ENCODE peak calls at places on chromosomes 1 and 21, in six cellular contexts. One of them, this sample, is unnamed.

GRCh38 chr1:214216779-214217178 is 64.2 kb upstream of the SMYD2 start:
- DNase-seq in stimulated activated effector memory CD8-positive, alpha-beta T cell treated with anti-CD3 and anti-CD28 coated beads, Interleukin-12 subunit alpha, Interleukin-12 subunit beta, amount 100 ng/mL, for 72 hours: no peak
- DNase-seq in ELF-1: peak
- DNase-seq in NCI-H524 treated with DMSO at 0.1 percent for 48 hours: no peak
- DNase-seq in neural crest cell: no peak
- DNase-seq in stimulated activated CD4-positive, alpha-beta T cell treated with anti-CD3 and anti-CD28 coated beads, Interleukin-1b, Interleukin-23, amount 100 ng/mL, for 48 hours: no peak
- DNase-seq in this sample: no peak

GRCh38 chr21:15355066-15355465 is 290.3 kb upstream of the NRIP1 start:
- DNase-seq in stimulated activated effector memory CD8-positive, alpha-beta T cell treated with anti-CD3 and anti-CD28 coated beads, Interleukin-12 subunit alpha, Interleukin-12 subunit beta, amount 100 ng/mL, for 72 hours: no peak
- DNase-seq in ELF-1: no peak
- DNase-seq in NCI-H524 treated with DMSO at 0.1 percent for 48 hours: no peak
- DNase-seq in neural crest cell: no peak
- DNase-seq in stimulated activated CD4-positive, alpha-beta T cell treated with anti-CD3 and anti-CD28 coated beads, Interleukin-1b, Interleukin-23, amount 100 ng/mL, for 48 hours: no peak
- DNase-seq in this sample: no peak

GRCh38 chr1:223811634-223812101 is 34.1 kb downstream of the TP53BP2 start:
- DNase-seq in stimulated activated effector memory CD8-positive, alpha-beta T cell treated with anti-CD3 and anti-CD28 coated beads, Interleukin-12 subunit alpha, Interleukin-12 subunit beta, amount 100 ng/mL, for 72 hours: no peak
- DNase-seq in ELF-1: no peak
- DNase-seq in NCI-H524 treated with DMSO at 0.1 percent for 48 hours: no peak
- DNase-seq in neural crest cell: no peak
- DNase-seq in stimulated activated CD4-positive, alpha-beta T cell treated with anti-CD3 and anti-CD28 coated beads, Interleukin-1b, Interleukin-23, amount 100 ng/mL, for 48 hours: no peak
- DNase-seq in this sample: no peak

GRCh38 chr1:30257322-30257721 is 466.1 kb downstream of the MATN1 start:
- DNase-seq in stimulated activated effector memory CD8-positive, alpha-beta T cell treated with anti-CD3 and anti-CD28 coated beads, Interleukin-12 subunit alpha, Interleukin-12 subunit beta, amount 100 ng/mL, for 72 hours: no peak
- DNase-seq in ELF-1: no peak
- DNase-seq in NCI-H524 treated with DMSO at 0.1 percent for 48 hours: no peak
- DNase-seq in neural crest cell: no peak
- DNase-seq in stimulated activated CD4-positive, alpha-beta T cell treated with anti-CD3 and anti-CD28 coated beads, Interleukin-1b, Interleukin-23, amount 100 ng/mL, for 48 hours: no peak
- DNase-seq in this sample: no peak

GRCh38 chr1:197314672-197315071 is 46.6 kb downstream of the CRB1 start:
- DNase-seq in stimulated activated effector memory CD8-positive, alpha-beta T cell treated with anti-CD3 and anti-CD28 coated beads, Interleukin-12 subunit alpha, Interleukin-12 subunit beta, amount 100 ng/mL, for 72 hours: no peak
- DNase-seq in ELF-1: no peak
- DNase-seq in NCI-H524 treated with DMSO at 0.1 percent for 48 hours: no peak
- DNase-seq in neural crest cell: no peak
- DNase-seq in stimulated activated CD4-positive, alpha-beta T cell treated with anti-CD3 and anti-CD28 coated beads, Interleukin-1b, Interleukin-23, amount 100 ng/mL, for 48 hours: no peak
- DNase-seq in this sample: no peak

GRCh38 chr1:113784104-113784779 is 25.0 kb upstream of the PHTF1 start:
- DNase-seq in stimulated activated effector memory CD8-positive, alpha-beta T cell treated with anti-CD3 and anti-CD28 coated beads, Interleukin-12 subunit alpha, Interleukin-12 subunit beta, amount 100 ng/mL, for 72 hours: no peak
- DNase-seq in ELF-1: no peak
- DNase-seq in NCI-H524 treated with DMSO at 0.1 percent for 48 hours: no peak
- DNase-seq in neural crest cell: no peak
- DNase-seq in stimulated activated CD4-positive, alpha-beta T cell treated with anti-CD3 and anti-CD28 coated beads, Interleukin-1b, Interleukin-23, amount 100 ng/mL, for 48 hours: peak
- DNase-seq in this sample: no peak

GRCh38 chr1:229781453-229781852 is 155.4 kb downstream of the URB2 start:
- DNase-seq in stimulated activated effector memory CD8-positive, alpha-beta T cell treated with anti-CD3 and anti-CD28 coated beads, Interleukin-12 subunit alpha, Interleukin-12 subunit beta, amount 100 ng/mL, for 72 hours: no peak
- DNase-seq in ELF-1: peak
- DNase-seq in NCI-H524 treated with DMSO at 0.1 percent for 48 hours: peak
- DNase-seq in neural crest cell: no peak
- DNase-seq in stimulated activated CD4-positive, alpha-beta T cell treated with anti-CD3 and anti-CD28 coated beads, Interleukin-1b, Interleukin-23, amount 100 ng/mL, for 48 hours: no peak
- DNase-seq in this sample: no peak

GRCh38 chr1:18820791-18821641 is 38.4 kb downstream of the TAS1R2 start:
- DNase-seq in stimulated activated effector memory CD8-positive, alpha-beta T cell treated with anti-CD3 and anti-CD28 coated beads, Interleukin-12 subunit alpha, Interleukin-12 subunit beta, amount 100 ng/mL, for 72 hours: peak
- DNase-seq in ELF-1: peak
- DNase-seq in NCI-H524 treated with DMSO at 0.1 percent for 48 hours: no peak
- DNase-seq in neural crest cell: peak
- DNase-seq in stimulated activated CD4-positive, alpha-beta T cell treated with anti-CD3 and anti-CD28 coated beads, Interleukin-1b, Interleukin-23, amount 100 ng/mL, for 48 hours: peak
- DNase-seq in this sample: no peak

GRCh38 chr1:69494171-69494570 is 73.6 kb upstream of the LRRC7 start:
- DNase-seq in stimulated activated effector memory CD8-positive, alpha-beta T cell treated with anti-CD3 and anti-CD28 coated beads, Interleukin-12 subunit alpha, Interleukin-12 subunit beta, amount 100 ng/mL, for 72 hours: no peak
- DNase-seq in ELF-1: no peak
- DNase-seq in NCI-H524 treated with DMSO at 0.1 percent for 48 hours: no peak
- DNase-seq in neural crest cell: no peak
- DNase-seq in stimulated activated CD4-positive, alpha-beta T cell treated with anti-CD3 and anti-CD28 coated beads, Interleukin-1b, Interleukin-23, amount 100 ng/mL, for 48 hours: no peak
- DNase-seq in this sample: no peak

GRCh38 chr1:108871050-108871724 is 5.6 kb upstream of the GPSM2 start:
- DNase-seq in stimulated activated effector memory CD8-positive, alpha-beta T cell treated with anti-CD3 and anti-CD28 coated beads, Interleukin-12 subunit alpha, Interleukin-12 subunit beta, amount 100 ng/mL, for 72 hours: no peak
- DNase-seq in ELF-1: no peak
- DNase-seq in NCI-H524 treated with DMSO at 0.1 percent for 48 hours: no peak
- DNase-seq in neural crest cell: no peak
- DNase-seq in stimulated activated CD4-positive, alpha-beta T cell treated with anti-CD3 and anti-CD28 coated beads, Interleukin-1b, Interleukin-23, amount 100 ng/mL, for 48 hours: no peak
- DNase-seq in this sample: no peak

GRCh38 chr1:66712819-66713218 is 39.4 kb upstream of the DYNLT5 start:
- DNase-seq in stimulated activated effector memory CD8-positive, alpha-beta T cell treated with anti-CD3 and anti-CD28 coated beads, Interleukin-12 subunit alpha, Interleukin-12 subunit beta, amount 100 ng/mL, for 72 hours: no peak
- DNase-seq in ELF-1: no peak
- DNase-seq in NCI-H524 treated with DMSO at 0.1 percent for 48 hours: no peak
- DNase-seq in neural crest cell: no peak
- DNase-seq in stimulated activated CD4-positive, alpha-beta T cell treated with anti-CD3 and anti-CD28 coated beads, Interleukin-1b, Interleukin-23, amount 100 ng/mL, for 48 hours: no peak
- DNase-seq in this sample: no peak

GRCh38 chr1:218865591-218865990 is 308.1 kb upstream of the LYPLAL1 start:
- DNase-seq in stimulated activated effector memory CD8-positive, alpha-beta T cell treated with anti-CD3 and anti-CD28 coated beads, Interleukin-12 subunit alpha, Interleukin-12 subunit beta, amount 100 ng/mL, for 72 hours: no peak
- DNase-seq in ELF-1: no peak
- DNase-seq in NCI-H524 treated with DMSO at 0.1 percent for 48 hours: no peak
- DNase-seq in neural crest cell: no peak
- DNase-seq in stimulated activated CD4-positive, alpha-beta T cell treated with anti-CD3 and anti-CD28 coated beads, Interleukin-1b, Interleukin-23, amount 100 ng/mL, for 48 hours: no peak
- DNase-seq in this sample: no peak

GRCh38 chr1:115980998-115981993 is 5.0 kb downstream of the SLC22A15 start:
- DNase-seq in stimulated activated effector memory CD8-positive, alpha-beta T cell treated with anti-CD3 and anti-CD28 coated beads, Interleukin-12 subunit alpha, Interleukin-12 subunit beta, amount 100 ng/mL, for 72 hours: no peak
- DNase-seq in ELF-1: peak
- DNase-seq in NCI-H524 treated with DMSO at 0.1 percent for 48 hours: no peak
- DNase-seq in neural crest cell: no peak
- DNase-seq in stimulated activated CD4-positive, alpha-beta T cell treated with anti-CD3 and anti-CD28 coated beads, Interleukin-1b, Interleukin-23, amount 100 ng/mL, for 48 hours: no peak
- DNase-seq in this sample: no peak

GRCh38 chr1:203645996-203646395 is 19.4 kb downstream of the ATP2B4 start:
- DNase-seq in stimulated activated effector memory CD8-positive, alpha-beta T cell treated with anti-CD3 and anti-CD28 coated beads, Interleukin-12 subunit alpha, Interleukin-12 subunit beta, amount 100 ng/mL, for 72 hours: no peak
- DNase-seq in ELF-1: no peak
- DNase-seq in NCI-H524 treated with DMSO at 0.1 percent for 48 hours: no peak
- DNase-seq in neural crest cell: no peak
- DNase-seq in stimulated activated CD4-positive, alpha-beta T cell treated with anti-CD3 and anti-CD28 coated beads, Interleukin-1b, Interleukin-23, amount 100 ng/mL, for 48 hours: no peak
- DNase-seq in this sample: no peak

This sample was measured in central memory CD8-positive, alpha-beta T cell.